ENCODE peak calls at places on chromosomes 13 and 19, in eight cellular contexts. B, Q, Z, P, N, H, K and E are unnamed samples.

GRCh38 chr13:74452176-74452575 is 318.0 kb upstream of the KLF12 start:
- DNase-seq in Z (no peak), B (no peak), P (no peak), K (no peak), Q (no peak), N (no peak), H (no peak), E (no peak)

GRCh38 chr19:768424-768823 is 17.5 kb downstream of the MISP start:
- DNase-seq in Q (no peak), N (no peak), P (no peak), H (no peak), K (no peak), Z (no peak), B (no peak), E (no peak)

GRCh38 chr13:41565221-41565620 is 107.9 kb downstream of the RGCC start:
- DNase-seq in H (no peak), K (no peak), B (no peak), Z (no peak), N (no peak), Q (no peak), P (no peak), E (no peak)

GRCh38 chr13:79662882-79663281 is 181.9 kb downstream of the NDFIP2 start:
- DNase-seq in N (no peak), Q (no peak), Z (peak; percentile 10), P (peak; percentile 19), B (no peak), H (peak; percentile 30), K (no peak), E (no peak)

GRCh38 chr19:23345838-23346237 is 49.4 kb downstream of the ZNF91 start:
- DNase-seq in P (no peak), Q (no peak), Z (no peak), B (no peak), H (no peak), K (no peak), N (no peak), E (peak; percentile 39)

GRCh38 chr13:48151343-48151742 is 56.4 kb upstream of the MED4 start:
- DNase-seq in B (no peak), K (no peak), N (no peak), P (no peak), Z (no peak), Q (no peak), H (no peak), E (no peak)

GRCh38 chr13:51769455-51770127 is 34.4 kb downstream of the DHRS12 start:
- DNase-seq in P (peak; percentile 50), Q (peak; percentile 69), B (peak; percentile 82), N (peak; percentile 48), K (no peak), Z (no peak), H (peak; percentile 73), E (no peak)

GRCh38 chr19:3649888-3650287 is 23.3 kb upstream of the CACTIN start:
- DNase-seq in B (no peak), P (no peak), N (no peak), K (no peak), Q (no peak), Z (no peak), H (no peak), E (peak; percentile 82)

GRCh38 chr19:3712663-3713531 is 4.7 kb downstream of the TJP3 start:
- DNase-seq in K (no peak), Z (peak; percentile 78), N (peak; percentile 84), Q (no peak), B (no peak), H (no peak), P (no peak), E (peak; percentile 4)

GRCh38 chr19:13176345-13176744 is 26.1 kb downstream of the IER2 start:
- DNase-seq in N (no peak), Q (no peak), Z (no peak), B (no peak), P (no peak), H (no peak), K (no peak), E (no peak)

GRCh38 chr19:18205180-18205915 is 1.5 kb upstream of the RAB3A start:
- DNase-seq in H (peak; percentile 86), Z (peak; percentile 82), B (peak; percentile 85), K (no peak), P (peak; percentile 87), N (peak; percentile 74), Q (peak; percentile 66), E (peak; percentile 81)

GRCh38 chr13:40186041-40186440 is 480.4 kb downstream of the FOXO1 start:
- DNase-seq in H (no peak), N (no peak), K (no peak), Z (no peak), Q (no peak), P (no peak), B (no peak), E (no peak)

GRCh38 chr13:51734786-51735185 is 69.2 kb downstream of the DHRS12 start:
- DNase-seq in H (no peak), Q (no peak), K (no peak), P (no peak), Z (no peak), B (no peak), N (no peak), E (no peak)

GRCh38 chr19:32896516-32897214 is 27.1 kb upstream of the SLC7A9 start:
- DNase-seq in K (no peak), N (no peak), B (no peak), P (no peak), Z (no peak), H (no peak), Q (no peak), E (no peak)

GRCh38 chr13:64029343-64030093 is 2613.9 kb upstream of the PCDH20 start:
- DNase-seq in B (no peak), P (no peak), Z (no peak), N (no peak), Q (no peak), K (no peak), H (no peak), E (no peak)

GRCh38 chr13:99605417-99606321 is 104.4 kb downstream of the TM9SF2 start:
- DNase-seq in Z (peak; percentile 75), B (peak; percentile 61), N (peak; percentile 77), K (peak; percentile 32), P (peak; percentile 20), H (peak; percentile 38), Q (peak; percentile 70), E (peak; percentile 78)

GRCh38 chr19:4647676-4648644 is 8.6 kb downstream of the TNFAIP8L1 start:
- DNase-seq in K (no peak), B (peak; percentile 30), Z (no peak), Q (no peak), P (peak; percentile 38), H (peak; percentile 74), N (no peak), E (peak; percentile 85)

GRCh38 chr19:53621885-53622710 is 9.7 kb upstream of the DPRX start:
- DNase-seq in Q (no peak), H (no peak), Z (no peak), P (no peak), K (no peak), N (no peak), B (no peak), E (no peak)

GRCh38 chr19:3785464-3785937 is 680 bp downstream of the MATK start:
- DNase-seq in H (no peak), P (no peak), Z (no peak), Q (no peak), N (no peak), B (no peak), K (no peak), E (peak; percentile 79)

GRCh38 chr19:30328096-30328495 is 44.1 kb upstream of the ZNF536 start:
- DNase-seq in Q (no peak), K (no peak), N (no peak), H (no peak), Z (no peak), P (no peak), B (no peak), E (no peak)

GRCh38 chr13:39411501-39411900 is 191.5 kb downstream of the LHFPL6 start:
- DNase-seq in P (no peak), N (no peak), H (no peak), Q (no peak), K (no peak), B (no peak), Z (no peak), E (no peak)

GRCh38 chr19:12841094-12841493 is 2.8 kb downstream of the MAST1 start:
- DNase-seq in N (no peak), Q (no peak), B (peak; percentile 70), H (no peak), Z (no peak), P (no peak), K (peak; percentile 96), E (peak; percentile 97)

GRCh38 chr19:48479686-48480085 is 10.5 kb downstream of the CYTH2 start:
- DNase-seq in N (peak; percentile 51), P (no peak), K (no peak), Q (no peak), H (no peak), B (no peak), Z (no peak), E (no peak)
- H3K4me3 ChIP-seq in N (no peak overlapping the region), P (no peak overlapping the region), K (no peak overlapping the region), Q (no peak overlapping the region), H (peak overlapping the region; percentile 73), B (no peak overlapping the region), Z (no peak overlapping the region), E (no peak overlapping the region)

GRCh38 chr19:50554212-50554611 is 14.0 kb downstream of the LRRC4B start:
- DNase-seq in Q (no peak), Z (no peak), B (no peak), H (no peak), N (no peak), K (no peak), P (no peak), E (no peak)
- H3K27me3 ChIP-seq in Q (no peaks in the 10 kb centered on the region), Z (peaks cover 83% of the 10 kb centered on the region), B (no peaks in the 10 kb centered on the region), H (peaks cover 90% of the 10 kb centered on the region), N (peaks cover 5% of the 10 kb centered on the region), K (no peaks in the 10 kb centered on the region), P (peaks cover 73% of the 10 kb centered on the region), E (peaks cover 65% of the 10 kb centered on the region)

DNA sequence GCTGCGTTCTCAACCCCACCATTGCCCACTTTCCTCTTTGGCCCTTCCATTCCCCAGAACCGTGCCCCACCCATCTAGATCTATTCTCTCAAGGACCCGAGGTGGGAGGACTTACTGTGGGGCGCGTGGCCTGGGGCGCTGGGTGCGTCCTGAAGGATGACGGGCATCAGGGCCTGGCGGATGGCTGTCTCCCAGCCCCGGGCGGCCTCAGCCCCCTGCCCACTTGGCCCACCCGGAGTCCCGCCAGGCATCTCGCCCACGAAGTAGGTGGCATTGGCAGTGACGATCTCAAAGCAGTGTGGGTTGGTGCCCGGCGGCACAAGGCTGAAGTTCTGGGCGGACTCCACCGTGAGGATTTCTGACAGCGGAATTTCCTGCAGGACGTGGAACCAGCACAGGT is 23.2 kb downstream of the PRKD2 start:
- DNase-seq in P (no peak), B (no peak), Z (no peak), N (no peak), Q (no peak), H (no peak), K (no peak), E (no peak)
- H3K36me3 ChIP-seq in P (no peaks in the 10 kb centered on the region), B (no peaks in the 10 kb centered on the region), Z (no peaks in the 10 kb centered on the region), N (peaks cover 6% of the 10 kb centered on the region), Q (no peaks in the 10 kb centered on the region), H (peaks cover 89% of the 10 kb centered on the region), K (peaks cover 60% of the 10 kb centered on the region), E (peaks cover 54% of the 10 kb centered on the region)

DNA sequence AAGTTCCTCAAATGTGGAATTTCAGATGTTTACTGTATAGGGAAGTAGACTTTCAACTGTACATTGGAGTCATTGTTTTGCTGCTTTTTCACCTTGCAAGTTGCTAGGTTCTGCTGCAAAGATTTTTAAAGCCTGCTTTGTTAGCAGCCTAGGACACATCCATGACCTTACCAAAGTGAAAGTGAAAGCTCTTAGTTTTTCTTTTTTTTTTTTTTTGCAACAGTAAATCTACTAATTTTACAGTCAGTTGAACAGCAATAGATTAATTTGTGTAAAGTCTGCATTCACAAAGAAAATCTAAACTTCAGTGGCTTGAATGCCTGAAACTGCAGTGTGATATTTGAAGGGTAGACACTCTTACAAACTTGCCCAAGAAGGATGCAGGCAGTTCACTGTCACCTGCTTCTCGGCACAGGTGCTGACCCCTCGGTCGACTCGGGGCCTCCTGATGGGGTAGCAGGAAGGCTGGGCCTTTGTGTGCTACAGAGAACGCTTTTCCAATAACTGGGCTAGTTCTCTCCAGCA is 5.0 kb upstream of the MTIF3 start:
- DNase-seq in N (no peak), B (no peak), K (no peak), H (no peak), P (no peak), Z (no peak), Q (no peak), E (peak; percentile 68)
- H3K4me3 ChIP-seq in N (peak overlapping the region; percentile 39), B (no peak overlapping the region), K (peak overlapping the region; percentile 35), H (peak overlapping the region; percentile 50), P (peak overlapping the region; percentile 32), Z (peak overlapping the region; percentile 28), Q (no peak overlapping the region), E (no peak overlapping the region)